ENCODE peak calls at places on chromosomes 1 and 21, in ten cellular contexts. One of them, this sample, is unnamed.

GRCh38 chr1:181918893-181919728 is 142.4 kb downstream of the ZNF648 start:
- DNase-seq in suprapubic skin: no peak
- DNase-seq in lower leg skin: no peak
- DNase-seq in adrenal gland: no peak
- DNase-seq in K562: no peak
- DNase-seq in heart left ventricle: no peak
- DNase-seq in stomach: no peak
- DNase-seq in A549: no peak
- DNase-seq in right lobe of liver: no peak
- DNase-seq in esophagus muscularis mucosa: no peak
- DNase-seq in this sample: no peak

GRCh38 chr1:181038399-181038873 is 4.7 kb downstream of the MR1 start:
- DNase-seq in suprapubic skin: no peak
- DNase-seq in lower leg skin: no peak
- DNase-seq in adrenal gland: peak; percentile 31
- DNase-seq in K562: peak; percentile 80
- DNase-seq in heart left ventricle: no peak
- DNase-seq in stomach: peak; percentile 55
- DNase-seq in A549: peak; percentile 84
- DNase-seq in right lobe of liver: peak; percentile 60
- DNase-seq in esophagus muscularis mucosa: no peak
- DNase-seq in this sample: peak; percentile 30

GRCh38 chr21:34887729-34888568 is 161.2 kb downstream of the RUNX1 start:
- DNase-seq in suprapubic skin: peak; percentile 89
- DNase-seq in lower leg skin: peak; percentile 74
- DNase-seq in adrenal gland: peak; percentile 91
- DNase-seq in K562: peak; percentile 78
- DNase-seq in heart left ventricle: peak; percentile 87
- DNase-seq in stomach: peak; percentile 82
- DNase-seq in A549: peak; percentile 72
- DNase-seq in right lobe of liver: peak; percentile 83
- DNase-seq in esophagus muscularis mucosa: peak; percentile 94
- DNase-seq in this sample: peak; percentile 62

GRCh38 chr1:154729031-154729442 is 121.1 kb upstream of the ADAR start:
- DNase-seq in suprapubic skin: no peak
- DNase-seq in lower leg skin: no peak
- DNase-seq in adrenal gland: no peak
- DNase-seq in K562: no peak
- DNase-seq in heart left ventricle: no peak
- DNase-seq in stomach: no peak
- DNase-seq in A549: peak; percentile 36
- DNase-seq in right lobe of liver: no peak
- DNase-seq in esophagus muscularis mucosa: no peak
- DNase-seq in this sample: no peak

GRCh38 chr1:63142001-63142400 is 180.4 kb upstream of the FOXD3 start:
- DNase-seq in suprapubic skin: no peak
- DNase-seq in lower leg skin: no peak
- DNase-seq in adrenal gland: no peak
- DNase-seq in K562: no peak
- DNase-seq in heart left ventricle: no peak
- DNase-seq in stomach: no peak
- DNase-seq in A549: no peak
- DNase-seq in right lobe of liver: no peak
- DNase-seq in esophagus muscularis mucosa: no peak
- DNase-seq in this sample: no peak

GRCh38 chr1:75092141-75092540 is 42.0 kb upstream of the LHX8 start:
- DNase-seq in suprapubic skin: no peak
- DNase-seq in lower leg skin: no peak
- DNase-seq in adrenal gland: no peak
- DNase-seq in K562: no peak
- DNase-seq in heart left ventricle: no peak
- DNase-seq in stomach: no peak
- DNase-seq in A549: no peak
- DNase-seq in right lobe of liver: no peak
- DNase-seq in esophagus muscularis mucosa: no peak
- DNase-seq in this sample: no peak

GRCh38 chr1:84995484-84996334 is 1.2 kb downstream of the MCOLN2 start:
- DNase-seq in suprapubic skin: no peak
- DNase-seq in lower leg skin: no peak
- DNase-seq in adrenal gland: no peak
- DNase-seq in K562: no peak
- DNase-seq in heart left ventricle: no peak
- DNase-seq in stomach: no peak
- DNase-seq in A549: no peak
- DNase-seq in right lobe of liver: no peak
- DNase-seq in esophagus muscularis mucosa: no peak
- DNase-seq in this sample: no peak

GRCh38 chr1:227894831-227895451 is 52.8 kb downstream of the WNT9A start:
- DNase-seq in suprapubic skin: peak; percentile 48
- DNase-seq in lower leg skin: no peak
- DNase-seq in adrenal gland: peak; percentile 5
- DNase-seq in K562: no peak
- DNase-seq in heart left ventricle: no peak
- DNase-seq in stomach: peak; percentile 15
- DNase-seq in A549: no peak
- DNase-seq in right lobe of liver: peak; percentile 27
- DNase-seq in esophagus muscularis mucosa: no peak
- DNase-seq in this sample: no peak

GRCh38 chr1:244834596-244835275 is 722 bp upstream of the COX20 start:
- DNase-seq in suprapubic skin: peak; percentile 95
- DNase-seq in lower leg skin: peak; percentile 87
- DNase-seq in adrenal gland: peak; percentile 86
- DNase-seq in K562: no peak
- DNase-seq in heart left ventricle: peak; percentile 96
- DNase-seq in stomach: peak; percentile 82
- DNase-seq in A549: peak; percentile 95
- DNase-seq in right lobe of liver: peak; percentile 92
- DNase-seq in esophagus muscularis mucosa: peak; percentile 97
- DNase-seq in this sample: peak; percentile 81
- TF ChIP-seq POLR2A in suprapubic skin: peak; percentile 60
- TF ChIP-seq POLR2A in lower leg skin: no peak
- TF ChIP-seq POLR2A in adrenal gland: no peak
- TF ChIP-seq POLR2A in K562: peak; percentile 92
- TF ChIP-seq POLR2A in heart left ventricle: no peak
- TF ChIP-seq POLR2A in stomach: no peak
- TF ChIP-seq POLR2A in A549: peak; percentile 86
- TF ChIP-seq POLR2A in right lobe of liver: peak; percentile 73
- TF ChIP-seq POLR2A in esophagus muscularis mucosa: no peak
- TF ChIP-seq POLR2A in this sample: peak; percentile 52

DNA sequence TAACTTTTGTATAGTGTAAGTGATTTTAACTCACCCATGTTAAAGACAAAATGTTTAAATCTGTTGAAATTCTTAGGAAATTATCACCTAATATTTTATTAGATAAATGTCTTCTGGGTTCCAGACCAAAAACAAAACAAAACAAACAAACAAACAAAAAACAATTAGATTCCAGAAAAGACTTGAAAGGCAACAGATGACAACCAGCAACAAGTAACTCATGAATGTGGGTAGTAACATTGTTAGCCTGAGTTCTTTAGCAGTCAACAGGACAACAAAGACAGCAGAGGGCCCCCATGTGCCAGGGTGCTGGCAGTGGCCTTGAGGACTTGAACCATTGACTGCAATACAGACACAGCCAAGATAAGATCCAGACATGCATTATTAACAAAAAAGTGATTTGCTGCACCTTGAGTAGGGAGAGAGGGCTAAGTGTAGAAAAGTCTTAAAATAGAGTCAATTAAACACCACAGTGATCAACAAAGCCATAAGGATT is 2.4 kb upstream of the CD247 start:
- DNase-seq in suprapubic skin: no peak
- DNase-seq in lower leg skin: no peak
- DNase-seq in adrenal gland: peak; percentile 32
- DNase-seq in K562: no peak
- DNase-seq in heart left ventricle: no peak
- DNase-seq in stomach: no peak
- DNase-seq in A549: peak; percentile 9
- DNase-seq in right lobe of liver: no peak
- DNase-seq in esophagus muscularis mucosa: no peak
- DNase-seq in this sample: no peak
- H3K4me3 ChIP-seq in suprapubic skin: no peak overlapping the region
- H3K4me3 ChIP-seq in lower leg skin: no peak overlapping the region
- H3K4me3 ChIP-seq in adrenal gland: no peak overlapping the region
- H3K4me3 ChIP-seq in K562: no peak overlapping the region
- H3K4me3 ChIP-seq in heart left ventricle: no peak overlapping the region
- H3K4me3 ChIP-seq in stomach: no peak overlapping the region
- H3K4me3 ChIP-seq in A549: no peak overlapping the region
- H3K4me3 ChIP-seq in right lobe of liver: no peak overlapping the region
- H3K4me3 ChIP-seq in esophagus muscularis mucosa: no peak overlapping the region
- H3K4me3 ChIP-seq in this sample: no peak overlapping the region

DNA sequence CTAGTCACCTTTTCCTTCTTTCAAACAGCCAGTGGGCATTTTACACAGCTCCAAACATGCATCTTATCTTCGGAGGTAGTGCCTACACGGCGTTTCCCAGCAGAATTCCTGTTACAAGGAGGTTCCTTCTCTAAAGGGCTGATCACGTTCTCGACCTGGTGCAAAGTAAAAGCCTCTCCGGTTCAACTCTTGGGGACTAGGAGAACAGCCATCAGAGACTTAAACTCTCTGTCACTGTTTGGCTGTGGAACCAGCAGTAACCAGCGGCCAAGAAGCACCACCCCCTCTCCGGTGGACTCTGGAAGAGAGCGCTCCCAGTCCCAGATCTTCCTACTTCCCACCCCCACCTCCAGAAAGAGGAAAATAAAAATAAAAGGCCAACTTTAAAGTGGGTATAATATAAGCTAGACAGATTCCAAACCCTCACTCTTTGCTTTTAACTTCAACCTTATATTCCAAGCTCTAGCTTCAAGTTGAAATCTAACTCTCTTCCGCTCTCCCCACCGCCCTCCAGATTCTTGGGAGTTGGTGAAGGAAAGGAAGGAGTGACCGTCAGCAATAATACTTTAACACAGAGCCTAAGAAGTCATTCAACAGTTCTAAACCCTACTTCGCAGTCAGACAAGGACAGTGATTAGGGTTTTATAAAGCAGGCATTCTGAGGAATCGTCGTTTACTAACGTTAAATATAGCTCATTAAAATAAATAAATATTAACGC is 2.9 kb downstream of the BRINP3 start:
- DNase-seq in suprapubic skin: no peak
- DNase-seq in lower leg skin: no peak
- DNase-seq in adrenal gland: no peak
- DNase-seq in K562: no peak
- DNase-seq in heart left ventricle: no peak
- DNase-seq in stomach: no peak
- DNase-seq in A549: no peak
- DNase-seq in right lobe of liver: no peak
- DNase-seq in esophagus muscularis mucosa: no peak
- DNase-seq in this sample: no peak
- TF ChIP-seq POLR2A in suprapubic skin: no peak
- TF ChIP-seq POLR2A in lower leg skin: no peak
- TF ChIP-seq POLR2A in adrenal gland: no peak
- TF ChIP-seq POLR2A in K562: no peak
- TF ChIP-seq POLR2A in heart left ventricle: no peak
- TF ChIP-seq POLR2A in stomach: no peak
- TF ChIP-seq POLR2A in A549: no peak
- TF ChIP-seq POLR2A in right lobe of liver: no peak
- TF ChIP-seq POLR2A in esophagus muscularis mucosa: no peak
- TF ChIP-seq POLR2A in this sample: no peak

GRCh38 chr1:205319081-205320018 is 2.2 kb downstream of the NUAK2 start:
- DNase-seq in suprapubic skin: peak; percentile 77
- DNase-seq in lower leg skin: peak; percentile 51
- DNase-seq in adrenal gland: peak; percentile 73
- DNase-seq in K562: no peak
- DNase-seq in heart left ventricle: no peak
- DNase-seq in stomach: peak; percentile 94
- DNase-seq in A549: peak; percentile 80
- DNase-seq in right lobe of liver: peak; percentile 83
- DNase-seq in esophagus muscularis mucosa: no peak
- DNase-seq in this sample: peak; percentile 88
- H3K4me3 ChIP-seq in suprapubic skin: peak overlapping the region; percentile 67
- H3K4me3 ChIP-seq in lower leg skin: no peak overlapping the region
- H3K4me3 ChIP-seq in adrenal gland: peak overlapping the region; percentile 41
- H3K4me3 ChIP-seq in K562: no peak overlapping the region
- H3K4me3 ChIP-seq in heart left ventricle: no peak overlapping the region
- H3K4me3 ChIP-seq in stomach: no peak overlapping the region
- H3K4me3 ChIP-seq in A549: peak overlapping the region; percentile 95
- H3K4me3 ChIP-seq in right lobe of liver: peak overlapping the region; percentile 57
- H3K4me3 ChIP-seq in esophagus muscularis mucosa: peak overlapping the region; percentile 17
- H3K4me3 ChIP-seq in this sample: peak overlapping the region; percentile 10

GRCh38 chr1:112603012-112603411 is 15.9 kb downstream of the ST7L start:
- DNase-seq in suprapubic skin: no peak
- DNase-seq in lower leg skin: no peak
- DNase-seq in adrenal gland: no peak
- DNase-seq in K562: no peak
- DNase-seq in heart left ventricle: no peak
- DNase-seq in stomach: no peak
- DNase-seq in A549: no peak
- DNase-seq in right lobe of liver: no peak
- DNase-seq in esophagus muscularis mucosa: no peak
- DNase-seq in this sample: no peak

GRCh38 chr1:112599513-112599912 is 19.4 kb downstream of the ST7L start:
- DNase-seq in suprapubic skin: no peak
- DNase-seq in lower leg skin: no peak
- DNase-seq in adrenal gland: no peak
- DNase-seq in K562: no peak
- DNase-seq in heart left ventricle: no peak
- DNase-seq in stomach: no peak
- DNase-seq in A549: no peak
- DNase-seq in right lobe of liver: no peak
- DNase-seq in esophagus muscularis mucosa: no peak
- DNase-seq in this sample: no peak

GRCh38 chr1:112605633-112606327 is 13.2 kb downstream of the ST7L start:
- DNase-seq in suprapubic skin: no peak
- DNase-seq in lower leg skin: peak; percentile 42
- DNase-seq in adrenal gland: no peak
- DNase-seq in K562: no peak
- DNase-seq in heart left ventricle: no peak
- DNase-seq in stomach: no peak
- DNase-seq in A549: no peak
- DNase-seq in right lobe of liver: no peak
- DNase-seq in esophagus muscularis mucosa: no peak
- DNase-seq in this sample: no peak

DNA sequence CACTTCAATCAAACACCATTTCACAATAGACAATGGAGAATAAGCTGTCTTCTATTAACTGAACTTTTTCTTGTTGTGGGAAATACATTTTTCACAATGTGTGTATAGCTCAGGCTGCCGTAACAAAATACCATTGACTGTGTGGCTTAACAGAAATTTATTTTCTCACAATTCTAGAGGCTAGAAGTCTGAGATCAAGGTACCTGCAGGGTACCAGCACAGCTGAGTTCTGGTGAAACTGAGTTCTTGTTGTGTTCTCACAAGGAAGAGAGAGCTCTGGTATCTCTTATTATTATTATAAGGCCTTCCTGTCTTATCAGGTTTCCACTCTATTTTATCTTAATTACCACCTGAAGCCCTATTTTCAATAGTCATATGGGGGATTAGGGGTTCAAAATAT is 15.4 kb downstream of the ST7L start:
- DNase-seq in suprapubic skin: no peak
- DNase-seq in lower leg skin: no peak
- DNase-seq in adrenal gland: no peak
- DNase-seq in K562: no peak
- DNase-seq in heart left ventricle: no peak
- DNase-seq in stomach: no peak
- DNase-seq in A549: no peak
- DNase-seq in right lobe of liver: no peak
- DNase-seq in esophagus muscularis mucosa: no peak
- DNase-seq in this sample: no peak
- TF ChIP-seq POLR2A in suprapubic skin: no peak
- TF ChIP-seq POLR2A in lower leg skin: no peak
- TF ChIP-seq POLR2A in adrenal gland: no peak
- TF ChIP-seq POLR2A in K562: no peak
- TF ChIP-seq POLR2A in heart left ventricle: no peak
- TF ChIP-seq POLR2A in stomach: no peak
- TF ChIP-seq POLR2A in A549: no peak
- TF ChIP-seq POLR2A in right lobe of liver: no peak
- TF ChIP-seq POLR2A in esophagus muscularis mucosa: no peak
- TF ChIP-seq POLR2A in this sample: no peak

GRCh38 chr1:21335088-21335678 is 44.9 kb upstream of the ECE1 start:
- DNase-seq in suprapubic skin: no peak
- DNase-seq in lower leg skin: no peak
- DNase-seq in adrenal gland: peak; percentile 28
- DNase-seq in K562: no peak
- DNase-seq in heart left ventricle: peak; percentile 45
- DNase-seq in stomach: no peak
- DNase-seq in A549: no peak
- DNase-seq in right lobe of liver: peak; percentile 62
- DNase-seq in esophagus muscularis mucosa: no peak
- DNase-seq in this sample: no peak
- H3K4me3 ChIP-seq in suprapubic skin: peak overlapping the region; percentile 41
- H3K4me3 ChIP-seq in lower leg skin: no peak overlapping the region
- H3K4me3 ChIP-seq in adrenal gland: peak overlapping the region; percentile 31
- H3K4me3 ChIP-seq in K562: no peak overlapping the region
- H3K4me3 ChIP-seq in heart left ventricle: peak overlapping the region; percentile 18
- H3K4me3 ChIP-seq in stomach: peak overlapping the region; percentile 18
- H3K4me3 ChIP-seq in A549: no peak overlapping the region
- H3K4me3 ChIP-seq in right lobe of liver: no peak overlapping the region
- H3K4me3 ChIP-seq in esophagus muscularis mucosa: peak overlapping the region; percentile 51
- H3K4me3 ChIP-seq in this sample: no peak overlapping the region